ENCODE peak calls at places on chromosomes 7 and 10, in seven cellular contexts. P is NAMALWA; A is OCI-LY7; L is CD8-positive, alpha-beta memory T cell; U is fibroblast of villous mesenchyme; Q is naive thymus-derived CD8-positive, alpha-beta T cell; B is HS-27A. T is an unnamed sample.

GRCh38 chr10:69406302-69406811 is 10.4 kb downstream of the TACR2 start:
- DNase-seq in P (no peak), A (no peak), L (no peak), U (no peak), Q (no peak), B (no peak), T (no peak)

GRCh38 chr7:134448359-134449229 is 10.3 kb downstream of the AKR1B1 start:
- DNase-seq in P (no peak), A (no peak), L (no peak), U (peak), Q (no peak), B (peak), T (no peak)

GRCh38 chr7:45421096-45421495 is 153.1 kb upstream of the ADCY1 start:
- DNase-seq in P (no peak), A (no peak), L (no peak), U (peak), Q (no peak), B (no peak), T (no peak)

GRCh38 chr7:28853834-28854749 is 104.0 kb downstream of the TRIL start:
- DNase-seq in P (peak), A (peak), L (peak), U (peak), Q (peak), B (no peak), T (peak)

GRCh38 chr7:93374345-93374940 is 142.3 kb downstream of the VPS50 start:
- DNase-seq in P (peak), A (peak), L (no peak), U (peak), Q (no peak), B (peak), T (no peak)

GRCh38 chr7:1924185-1924817 is 254.2 kb downstream of the ELFN1 start:
- DNase-seq in P (no peak), A (no peak), L (no peak), U (no peak), Q (no peak), B (no peak), T (no peak)

GRCh38 chr10:75617485-75618155 is 186.2 kb downstream of the LRMDA start:
- DNase-seq in P (no peak), A (no peak), L (no peak), U (no peak), Q (no peak), B (no peak), T (no peak)

GRCh38 chr10:121002586-121003205 is 151.5 kb downstream of the WDR11 start:
- DNase-seq in P (no peak), A (no peak), L (no peak), U (no peak), Q (no peak), B (no peak), T (no peak)

GRCh38 chr7:1645071-1646015 is 24.7 kb upstream of the ELFN1 start:
- DNase-seq in P (no peak), A (no peak), L (no peak), U (no peak), Q (no peak), B (no peak), T (no peak)

T was measured in effector CD4-positive, alpha-beta T cell.